ENCODE peak calls at places on chromosome 6, in nine cellular contexts. One of them, this sample, is unnamed.

GRCh38 chr6:37993596-37993995 is 174.1 kb downstream of the ZFAND3 start:
- DNase-seq in dermis blood vessel endothelial cell: no peak
- DNase-seq in activated gamma-delta T cell treated with Interleukin-2 at 50 U/mL for 16 hours: no peak
- DNase-seq in ascending aorta: no peak
- DNase-seq in adipocyte: no peak
- DNase-seq in NCI-H2081: no peak
- DNase-seq in stimulated activated CD4-positive, alpha-beta T cell treated with anti-CD3 and anti-CD28 coated beads, TNF-alpha, amount 100 ng/mL, for 24 hours: no peak
- DNase-seq in endothelial cell: no peak
- DNase-seq in AG09319: no peak
- DNase-seq in this sample: no peak

GRCh38 chr6:82953871-82954270 is 111.8 kb downstream of the UBE3D start:
- DNase-seq in NCI-H2081: no peak
- DNase-seq in dermis blood vessel endothelial cell: no peak
- DNase-seq in endothelial cell: no peak
- DNase-seq in stimulated activated CD4-positive, alpha-beta T cell treated with anti-CD3 and anti-CD28 coated beads, TNF-alpha, amount 100 ng/mL, for 24 hours: no peak
- DNase-seq in activated gamma-delta T cell treated with Interleukin-2 at 50 U/mL for 16 hours: no peak
- DNase-seq in ascending aorta: no peak
- DNase-seq in adipocyte: no peak
- DNase-seq in AG09319: no peak
- DNase-seq in this sample: no peak

GRCh38 chr6:100445512-100445911 is 19.2 kb downstream of the SIM1 start:
- DNase-seq in stimulated activated CD4-positive, alpha-beta T cell treated with anti-CD3 and anti-CD28 coated beads, TNF-alpha, amount 100 ng/mL, for 24 hours: no peak
- DNase-seq in activated gamma-delta T cell treated with Interleukin-2 at 50 U/mL for 16 hours: no peak
- DNase-seq in ascending aorta: no peak
- DNase-seq in NCI-H2081: no peak
- DNase-seq in dermis blood vessel endothelial cell: no peak
- DNase-seq in AG09319: no peak
- DNase-seq in adipocyte: no peak
- DNase-seq in endothelial cell: no peak
- DNase-seq in this sample: no peak

GRCh38 chr6:33207569-33208088 is 671 bp upstream of the RING1 start:
- DNase-seq in AG09319: no peak
- DNase-seq in adipocyte: peak; percentile 87
- DNase-seq in dermis blood vessel endothelial cell: peak; percentile 64
- DNase-seq in activated gamma-delta T cell treated with Interleukin-2 at 50 U/mL for 16 hours: no peak
- DNase-seq in NCI-H2081: no peak
- DNase-seq in endothelial cell: peak; percentile 60
- DNase-seq in stimulated activated CD4-positive, alpha-beta T cell treated with anti-CD3 and anti-CD28 coated beads, TNF-alpha, amount 100 ng/mL, for 24 hours: no peak
- DNase-seq in ascending aorta: no peak
- DNase-seq in this sample: peak; percentile 51

GRCh38 chr6:80976336-80976735 is 776.1 kb downstream of the TENT5A start:
- DNase-seq in dermis blood vessel endothelial cell: no peak
- DNase-seq in AG09319: no peak
- DNase-seq in NCI-H2081: no peak
- DNase-seq in endothelial cell: no peak
- DNase-seq in activated gamma-delta T cell treated with Interleukin-2 at 50 U/mL for 16 hours: no peak
- DNase-seq in ascending aorta: no peak
- DNase-seq in adipocyte: no peak
- DNase-seq in stimulated activated CD4-positive, alpha-beta T cell treated with anti-CD3 and anti-CD28 coated beads, TNF-alpha, amount 100 ng/mL, for 24 hours: no peak
- DNase-seq in this sample: no peak

GRCh38 chr6:41636803-41637178 is 1.5 kb upstream of the MDFI start:
- DNase-seq in ascending aorta: no peak
- DNase-seq in activated gamma-delta T cell treated with Interleukin-2 at 50 U/mL for 16 hours: no peak
- DNase-seq in AG09319: no peak
- DNase-seq in NCI-H2081: no peak
- DNase-seq in adipocyte: peak; percentile 27
- DNase-seq in stimulated activated CD4-positive, alpha-beta T cell treated with anti-CD3 and anti-CD28 coated beads, TNF-alpha, amount 100 ng/mL, for 24 hours: no peak
- DNase-seq in dermis blood vessel endothelial cell: peak; percentile 67
- DNase-seq in endothelial cell: peak; percentile 56
- DNase-seq in this sample: peak; percentile 39

GRCh38 chr6:168126566-168127383 is 47.8 kb upstream of the FRMD1 start:
- DNase-seq in AG09319: no peak
- DNase-seq in endothelial cell: no peak
- DNase-seq in stimulated activated CD4-positive, alpha-beta T cell treated with anti-CD3 and anti-CD28 coated beads, TNF-alpha, amount 100 ng/mL, for 24 hours: no peak
- DNase-seq in NCI-H2081: no peak
- DNase-seq in ascending aorta: no peak
- DNase-seq in dermis blood vessel endothelial cell: no peak
- DNase-seq in activated gamma-delta T cell treated with Interleukin-2 at 50 U/mL for 16 hours: no peak
- DNase-seq in adipocyte: no peak
- DNase-seq in this sample: no peak

GRCh38 chr6:138504764-138505689 is 5.7 kb upstream of the NHSL1 start:
- DNase-seq in NCI-H2081: no peak
- DNase-seq in dermis blood vessel endothelial cell: no peak
- DNase-seq in activated gamma-delta T cell treated with Interleukin-2 at 50 U/mL for 16 hours: no peak
- DNase-seq in adipocyte: no peak
- DNase-seq in ascending aorta: no peak
- DNase-seq in endothelial cell: no peak
- DNase-seq in stimulated activated CD4-positive, alpha-beta T cell treated with anti-CD3 and anti-CD28 coated beads, TNF-alpha, amount 100 ng/mL, for 24 hours: no peak
- DNase-seq in AG09319: no peak
- DNase-seq in this sample: no peak

GRCh38 chr6:28589234-28589951 is 63.7 kb downstream of the GPX5 start:
- DNase-seq in AG09319: peak; percentile 87
- DNase-seq in activated gamma-delta T cell treated with Interleukin-2 at 50 U/mL for 16 hours: no peak
- DNase-seq in dermis blood vessel endothelial cell: peak; percentile 82
- DNase-seq in ascending aorta: no peak
- DNase-seq in NCI-H2081: peak; percentile 89
- DNase-seq in adipocyte: peak; percentile 89
- DNase-seq in stimulated activated CD4-positive, alpha-beta T cell treated with anti-CD3 and anti-CD28 coated beads, TNF-alpha, amount 100 ng/mL, for 24 hours: no peak
- DNase-seq in endothelial cell: peak; percentile 75
- DNase-seq in this sample: peak; percentile 98

GRCh38 chr6:10355115-10355702 is 59.7 kb downstream of the TFAP2A start:
- DNase-seq in endothelial cell: no peak
- DNase-seq in ascending aorta: no peak
- DNase-seq in NCI-H2081: no peak
- DNase-seq in stimulated activated CD4-positive, alpha-beta T cell treated with anti-CD3 and anti-CD28 coated beads, TNF-alpha, amount 100 ng/mL, for 24 hours: no peak
- DNase-seq in dermis blood vessel endothelial cell: no peak
- DNase-seq in activated gamma-delta T cell treated with Interleukin-2 at 50 U/mL for 16 hours: no peak
- DNase-seq in adipocyte: no peak
- DNase-seq in AG09319: no peak
- DNase-seq in this sample: no peak

GRCh38 chr6:151431336-151431735 is 20.6 kb downstream of the RMND1 start:
- DNase-seq in AG09319: no peak
- DNase-seq in adipocyte: peak; percentile 31
- DNase-seq in NCI-H2081: no peak
- DNase-seq in dermis blood vessel endothelial cell: no peak
- DNase-seq in endothelial cell: no peak
- DNase-seq in ascending aorta: no peak
- DNase-seq in activated gamma-delta T cell treated with Interleukin-2 at 50 U/mL for 16 hours: no peak
- DNase-seq in stimulated activated CD4-positive, alpha-beta T cell treated with anti-CD3 and anti-CD28 coated beads, TNF-alpha, amount 100 ng/mL, for 24 hours: no peak
- DNase-seq in this sample: no peak